ENCODE peak calls at places on chromosomes 4 and X, in nine cellular contexts. One of them, this sample, is unnamed.
A peak's percentile ranks its signal among the peaks of the same experiment; 100 is the strongest.

GRCh38 chr4:53576218-53576617 is 15.1 kb downstream of the LNX1 start:
- DNase-seq in HCT116: no peak
- DNase-seq in HFFc6: no peak
- DNase-seq in adrenal gland: no peak
- DNase-seq in AG04450: no peak
- DNase-seq in upper lobe of left lung: no peak
- DNase-seq in left ventricle myocardium inferior: no peak
- DNase-seq in hepatocyte: no peak
- DNase-seq in A549: no peak
- DNase-seq in this sample: no peak

GRCh38 chr4:4583606-4584005 is 41.8 kb upstream of the STX18 start:
- DNase-seq in HCT116: no peak
- DNase-seq in HFFc6: no peak
- DNase-seq in adrenal gland: no peak
- DNase-seq in AG04450: no peak
- DNase-seq in upper lobe of left lung: no peak
- DNase-seq in left ventricle myocardium inferior: no peak
- DNase-seq in hepatocyte: no peak
- DNase-seq in A549: no peak
- DNase-seq in this sample: no peak

GRCh38 chr4:151195801-151196200 is 81.2 kb upstream of the PRSS48 start:
- DNase-seq in HCT116: no peak
- DNase-seq in HFFc6: peak; percentile 58
- DNase-seq in adrenal gland: no peak
- DNase-seq in AG04450: no peak
- DNase-seq in upper lobe of left lung: no peak
- DNase-seq in left ventricle myocardium inferior: no peak
- DNase-seq in hepatocyte: no peak
- DNase-seq in A549: peak; percentile 10
- DNase-seq in this sample: no peak

GRCh38 chrX:10041383-10041782 is 74.2 kb downstream of the CLDN34 start:
- DNase-seq in HCT116: no peak
- DNase-seq in HFFc6: no peak
- DNase-seq in adrenal gland: no peak
- DNase-seq in AG04450: no peak
- DNase-seq in upper lobe of left lung: no peak
- DNase-seq in left ventricle myocardium inferior: no peak
- DNase-seq in hepatocyte: no peak
- DNase-seq in A549: peak; percentile 74
- DNase-seq in this sample: no peak

GRCh38 chr4:181146031-181146430 is 1097.2 kb upstream of the TENM3 start:
- DNase-seq in HCT116: no peak
- DNase-seq in HFFc6: no peak
- DNase-seq in adrenal gland: no peak
- DNase-seq in AG04450: no peak
- DNase-seq in upper lobe of left lung: no peak
- DNase-seq in left ventricle myocardium inferior: no peak
- DNase-seq in hepatocyte: no peak
- DNase-seq in A549: no peak
- DNase-seq in this sample: no peak

GRCh38 chr4:52638717-52639116 is 20.4 kb downstream of the USP46 start:
- DNase-seq in HCT116: no peak
- DNase-seq in HFFc6: no peak
- DNase-seq in adrenal gland: no peak
- DNase-seq in AG04450: no peak
- DNase-seq in upper lobe of left lung: no peak
- DNase-seq in left ventricle myocardium inferior: no peak
- DNase-seq in hepatocyte: no peak
- DNase-seq in A549: no peak
- DNase-seq in this sample: no peak

GRCh38 chr4:173264245-173264959 is 69.8 kb downstream of the HMGB2 start:
- DNase-seq in HCT116: no peak
- DNase-seq in HFFc6: no peak
- DNase-seq in adrenal gland: peak; percentile 17
- DNase-seq in AG04450: peak; percentile 49
- DNase-seq in upper lobe of left lung: no peak
- DNase-seq in left ventricle myocardium inferior: peak; percentile 65
- DNase-seq in hepatocyte: no peak
- DNase-seq in A549: no peak
- DNase-seq in this sample: no peak

GRCh38 chr4:41437264-41437566 is 100.7 kb upstream of the LIMCH1 start:
- DNase-seq in HCT116: no peak
- DNase-seq in HFFc6: no peak
- DNase-seq in adrenal gland: no peak
- DNase-seq in AG04450: no peak
- DNase-seq in upper lobe of left lung: no peak
- DNase-seq in left ventricle myocardium inferior: no peak
- DNase-seq in hepatocyte: no peak
- DNase-seq in A549: no peak
- DNase-seq in this sample: no peak

GRCh38 chr4:165330666-165331065 is 3.2 kb downstream of the MSMO1 start:
- DNase-seq in HCT116: no peak
- DNase-seq in HFFc6: no peak
- DNase-seq in adrenal gland: no peak
- DNase-seq in AG04450: no peak
- DNase-seq in upper lobe of left lung: no peak
- DNase-seq in left ventricle myocardium inferior: no peak
- DNase-seq in hepatocyte: no peak
- DNase-seq in A549: no peak
- DNase-seq in this sample: no peak

GRCh38 chr4:82833696-82834313 is 35.2 kb upstream of the SCD5 start:
- DNase-seq in HCT116: no peak
- DNase-seq in HFFc6: peak; percentile 89
- DNase-seq in adrenal gland: peak; percentile 39
- DNase-seq in AG04450: peak; percentile 74
- DNase-seq in upper lobe of left lung: no peak
- DNase-seq in left ventricle myocardium inferior: no peak
- DNase-seq in hepatocyte: peak; percentile 78
- DNase-seq in A549: peak; percentile 33
- DNase-seq in this sample: no peak

GRCh38 chrX:30620980-30621716 is 32.1 kb upstream of the GK start:
- DNase-seq in HCT116: no peak
- DNase-seq in HFFc6: peak; percentile 82
- DNase-seq in adrenal gland: peak; percentile 32
- DNase-seq in AG04450: peak; percentile 65
- DNase-seq in upper lobe of left lung: no peak
- DNase-seq in left ventricle myocardium inferior: no peak
- DNase-seq in hepatocyte: peak; percentile 32
- DNase-seq in A549: peak; percentile 42
- DNase-seq in this sample: no peak

GRCh38 chr4:99915449-99915848 is 21.2 kb upstream of the LAMTOR3 start:
- DNase-seq in HCT116: no peak
- DNase-seq in HFFc6: no peak
- DNase-seq in adrenal gland: no peak
- DNase-seq in AG04450: no peak
- DNase-seq in upper lobe of left lung: no peak
- DNase-seq in left ventricle myocardium inferior: no peak
- DNase-seq in hepatocyte: no peak
- DNase-seq in A549: no peak
- DNase-seq in this sample: no peak

GRCh38 chr4:168218663-168219062 is 99.9 kb downstream of the DDX60 start:
- DNase-seq in HCT116: no peak
- DNase-seq in HFFc6: peak; percentile 86
- DNase-seq in adrenal gland: no peak
- DNase-seq in AG04450: peak; percentile 7
- DNase-seq in upper lobe of left lung: no peak
- DNase-seq in left ventricle myocardium inferior: no peak
- DNase-seq in hepatocyte: no peak
- DNase-seq in A549: peak; percentile 25
- DNase-seq in this sample: no peak

GRCh38 chrX:153866302-153867019 is 19.5 kb downstream of the L1CAM start:
- DNase-seq in HCT116: no peak
- DNase-seq in HFFc6: no peak
- DNase-seq in adrenal gland: no peak
- DNase-seq in AG04450: no peak
- DNase-seq in upper lobe of left lung: no peak
- DNase-seq in left ventricle myocardium inferior: no peak
- DNase-seq in hepatocyte: no peak
- DNase-seq in A549: no peak
- DNase-seq in this sample: no peak

GRCh38 chr4:187380181-187380581 is 615.4 kb upstream of the ZFP42 start:
- DNase-seq in HCT116: peak; percentile 67
- DNase-seq in HFFc6: peak; percentile 24
- DNase-seq in adrenal gland: no peak
- DNase-seq in AG04450: no peak
- DNase-seq in upper lobe of left lung: no peak
- DNase-seq in left ventricle myocardium inferior: no peak
- DNase-seq in hepatocyte: peak; percentile 16
- DNase-seq in A549: peak; percentile 43
- DNase-seq in this sample: no peak

GRCh38 chr4:1044469-1045192 is 33.2 kb downstream of the FGFRL1 start:
- DNase-seq in HCT116: no peak
- DNase-seq in HFFc6: no peak
- DNase-seq in adrenal gland: peak; percentile 21
- DNase-seq in AG04450: no peak
- DNase-seq in upper lobe of left lung: peak; percentile 69
- DNase-seq in left ventricle myocardium inferior: no peak
- DNase-seq in hepatocyte: no peak
- DNase-seq in A549: no peak
- DNase-seq in this sample: peak; percentile 11

GRCh38 chr4:48340276-48340904 is 939 bp upstream of the SLAIN2 start:
- DNase-seq in HCT116: no peak
- DNase-seq in HFFc6: peak; percentile 67
- DNase-seq in adrenal gland: peak; percentile 25
- DNase-seq in AG04450: peak; percentile 34
- DNase-seq in upper lobe of left lung: no peak
- DNase-seq in left ventricle myocardium inferior: no peak
- DNase-seq in hepatocyte: peak; percentile 75
- DNase-seq in A549: no peak
- DNase-seq in this sample: no peak

GRCh38 chrX:119790977-119791436 is 423 bp downstream of the RPL39 start:
- DNase-seq in HCT116: no peak
- DNase-seq in HFFc6: peak; percentile 12
- DNase-seq in adrenal gland: peak; percentile 32
- DNase-seq in AG04450: no peak
- DNase-seq in upper lobe of left lung: peak; percentile 88
- DNase-seq in left ventricle myocardium inferior: no peak
- DNase-seq in hepatocyte: peak; percentile 38
- DNase-seq in A549: peak; percentile 45
- DNase-seq in this sample: no peak
- TF ChIP-seq CTCF in HCT116: no peak
- TF ChIP-seq CTCF in HFFc6: peak; percentile 30
- TF ChIP-seq CTCF in adrenal gland: no peak
- TF ChIP-seq CTCF in AG04450: no peak
- TF ChIP-seq CTCF in upper lobe of left lung: no peak
- TF ChIP-seq CTCF in left ventricle myocardium inferior: no peak
- TF ChIP-seq CTCF in hepatocyte: peak; percentile 32
- TF ChIP-seq CTCF in A549: no peak
- TF ChIP-seq CTCF in this sample: no peak

DNA sequence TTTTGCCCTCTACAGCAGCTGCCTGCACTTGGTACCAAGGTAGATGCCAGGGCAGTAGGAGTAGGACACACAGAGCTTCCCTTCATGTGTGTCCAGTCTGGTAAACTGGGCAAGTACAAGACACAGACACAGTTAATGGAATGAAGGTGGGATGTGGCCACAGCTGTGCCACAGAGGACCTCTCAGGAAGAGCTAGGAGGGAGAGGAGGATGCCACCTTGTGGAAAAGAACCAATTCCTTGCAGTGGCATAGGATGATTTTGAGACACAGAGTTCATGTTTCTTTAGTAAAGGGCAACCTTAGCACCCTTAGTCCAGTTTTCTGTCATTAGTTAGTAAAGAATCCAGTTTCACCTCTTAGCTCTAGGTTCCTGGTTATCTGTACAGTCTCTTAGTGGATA is 36.3 kb upstream of the TBC1D14 start:
- DNase-seq in HCT116: no peak
- DNase-seq in HFFc6: peak; percentile 5
- DNase-seq in adrenal gland: no peak
- DNase-seq in AG04450: no peak
- DNase-seq in upper lobe of left lung: no peak
- DNase-seq in left ventricle myocardium inferior: no peak
- DNase-seq in hepatocyte: no peak
- DNase-seq in A549: peak; percentile 44
- DNase-seq in this sample: no peak
- TF ChIP-seq CTCF in HCT116: peak; percentile 34
- TF ChIP-seq CTCF in HFFc6: no peak
- TF ChIP-seq CTCF in adrenal gland: peak; percentile 22
- TF ChIP-seq CTCF in AG04450: peak; percentile 32
- TF ChIP-seq CTCF in upper lobe of left lung: no peak
- TF ChIP-seq CTCF in left ventricle myocardium inferior: no peak
- TF ChIP-seq CTCF in hepatocyte: no peak
- TF ChIP-seq CTCF in A549: no peak
- TF ChIP-seq CTCF in this sample: no peak

GRCh38 chr4:84167089-84167488 is 332.0 kb downstream of the NKX6-1 start:
- DNase-seq in HCT116: peak; percentile 3
- DNase-seq in HFFc6: no peak
- DNase-seq in adrenal gland: no peak
- DNase-seq in AG04450: no peak
- DNase-seq in upper lobe of left lung: no peak
- DNase-seq in left ventricle myocardium inferior: no peak
- DNase-seq in hepatocyte: no peak
- DNase-seq in A549: no peak
- DNase-seq in this sample: no peak

GRCh38 chr4:84171871-84172270 is 327.2 kb downstream of the NKX6-1 start:
- DNase-seq in HCT116: no peak
- DNase-seq in HFFc6: no peak
- DNase-seq in adrenal gland: no peak
- DNase-seq in AG04450: no peak
- DNase-seq in upper lobe of left lung: no peak
- DNase-seq in left ventricle myocardium inferior: no peak
- DNase-seq in hepatocyte: no peak
- DNase-seq in A549: no peak
- DNase-seq in this sample: no peak

GRCh38 chr4:84166486-84166885 is 332.6 kb downstream of the NKX6-1 start:
- DNase-seq in HCT116: no peak
- DNase-seq in HFFc6: no peak
- DNase-seq in adrenal gland: no peak
- DNase-seq in AG04450: no peak
- DNase-seq in upper lobe of left lung: no peak
- DNase-seq in left ventricle myocardium inferior: no peak
- DNase-seq in hepatocyte: no peak
- DNase-seq in A549: no peak
- DNase-seq in this sample: no peak

GRCh38 chr4:84167579-84167978 is 331.5 kb downstream of the NKX6-1 start:
- DNase-seq in HCT116: no peak
- DNase-seq in HFFc6: no peak
- DNase-seq in adrenal gland: no peak
- DNase-seq in AG04450: no peak
- DNase-seq in upper lobe of left lung: no peak
- DNase-seq in left ventricle myocardium inferior: no peak
- DNase-seq in hepatocyte: peak; percentile 10
- DNase-seq in A549: no peak
- DNase-seq in this sample: no peak
- TF ChIP-seq CTCF in HCT116: peak; percentile 16
- TF ChIP-seq CTCF in HFFc6: peak; percentile 16
- TF ChIP-seq CTCF in adrenal gland: no peak
- TF ChIP-seq CTCF in AG04450: peak; percentile 19
- TF ChIP-seq CTCF in upper lobe of left lung: no peak
- TF ChIP-seq CTCF in left ventricle myocardium inferior: no peak
- TF ChIP-seq CTCF in hepatocyte: peak; percentile 20
- TF ChIP-seq CTCF in A549: no peak
- TF ChIP-seq CTCF in this sample: no peak

DNA sequence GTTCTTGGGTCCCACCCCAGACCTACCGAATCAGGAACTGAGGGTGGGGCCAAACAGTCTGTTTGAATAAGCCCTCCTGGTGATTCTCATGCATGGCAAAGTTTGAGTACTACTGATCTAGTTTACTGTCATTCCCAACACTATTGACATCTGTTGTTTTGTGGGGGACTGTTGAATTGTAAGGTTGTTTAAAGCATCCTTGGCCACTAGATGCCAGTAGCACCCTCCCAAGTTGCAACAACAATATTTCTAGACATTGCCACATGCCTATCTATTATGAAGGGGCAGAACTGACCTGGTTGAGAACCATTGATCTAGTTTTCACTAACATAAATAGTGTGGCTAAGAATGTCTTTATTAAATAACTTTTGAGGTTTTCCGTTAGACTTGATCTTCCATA is 15.1 kb downstream of the TAF9B start:
- DNase-seq in HCT116: no peak
- DNase-seq in HFFc6: no peak
- DNase-seq in adrenal gland: no peak
- DNase-seq in AG04450: no peak
- DNase-seq in upper lobe of left lung: no peak
- DNase-seq in left ventricle myocardium inferior: no peak
- DNase-seq in hepatocyte: no peak
- DNase-seq in A549: peak; percentile 16
- DNase-seq in this sample: no peak
- TF ChIP-seq CTCF in HCT116: no peak
- TF ChIP-seq CTCF in HFFc6: peak; percentile 42
- TF ChIP-seq CTCF in adrenal gland: no peak
- TF ChIP-seq CTCF in AG04450: peak; percentile 10
- TF ChIP-seq CTCF in upper lobe of left lung: no peak
- TF ChIP-seq CTCF in left ventricle myocardium inferior: no peak
- TF ChIP-seq CTCF in hepatocyte: peak; percentile 25
- TF ChIP-seq CTCF in A549: peak; percentile 20
- TF ChIP-seq CTCF in this sample: no peak